ENCODE peak calls at places on chromosome 7, in five cellular contexts. X is suprapubic skin, V is adrenal gland, I is DND-41, C is tibial nerve. P is an unnamed sample. For H3K4me1, H3K27me3 and H3K9me3, the result is how much of the 10 kb centered on the place peaks cover.

GRCh38 chr7:43522406-43523156 is 60.3 kb upstream of the STK17A start:
- DNase-seq in X (no peak), V (no peak), I (no peak), C (no peak), P (no peak)

GRCh38 chr7:1555046-1555812 is 776 bp downstream of the TMEM184A start:
- DNase-seq in X (no peak), C (no peak), I (no peak), V (peak), P (no peak)

GRCh38 chr7:127628445-127628844 is 10.5 kb upstream of the PAX4 start:
- DNase-seq in V (no peak), C (no peak), I (no peak), X (no peak), P (no peak)

GRCh38 chr7:22885824-22886255 is 63.2 kb upstream of the TOMM7 start:
- DNase-seq in I (peak), C (no peak), X (no peak), V (no peak), P (peak)

GRCh38 chr7:135690566-135690965 is 28.3 kb downstream of the STMP1 start:
- DNase-seq in I (no peak), X (no peak), V (no peak), C (no peak), P (no peak)

GRCh38 chr7:5695037-5695708 is 86.3 kb downstream of the RNF216 start:
- DNase-seq in C (no peak), I (peak), V (peak), X (no peak), P (peak)

GRCh38 chr7:41999736-42000283 is 237.2 kb downstream of the GLI3 start:
- DNase-seq in V (no peak), C (no peak), I (no peak), X (no peak), P (no peak)

GRCh38 chr7:99372275-99373085 is 2.0 kb upstream of the ARPC1B start:
- DNase-seq in V (no peak), C (no peak), I (no peak), X (no peak), P (no peak)

GRCh38 chr7:2786607-2787116 is 57.4 kb downstream of the GNA12 start:
- DNase-seq in X (no peak), C (no peak), V (no peak), I (no peak), P (no peak)

GRCh38 chr7:130303127-130303526 is 10.2 kb downstream of the CPA4 start:
- DNase-seq in X (no peak), V (no peak), I (no peak), C (no peak), P (no peak)

GRCh38 chr7:192701-193536 is 548 bp downstream of the FAM20C start:
- DNase-seq in X (no peak), V (no peak), I (no peak), C (no peak), P (no peak)

GRCh38 chr7:100122067-100122466 is 2.6 kb downstream of the CNPY4 start:
- DNase-seq in I (no peak), V (no peak), C (no peak), X (no peak), P (no peak)

GRCh38 chr7:107667341-107667740 is 6.7 kb downstream of the SLC26A4 start:
- DNase-seq in I (no peak), X (no peak), V (no peak), C (no peak), P (no peak)

GRCh38 chr7:15309891-15310290 is 251.9 kb downstream of the AGMO start:
- DNase-seq in C (no peak), V (no peak), X (no peak), I (no peak), P (no peak)

GRCh38 chr7:52501696-52502095 is 533.7 kb upstream of the POM121L12 start:
- DNase-seq in X (no peak), V (no peak), I (no peak), C (no peak), P (no peak)

GRCh38 chr7:155388561-155388960 is 69.4 kb upstream of the EN2 start:
- DNase-seq in V (no peak), C (no peak), I (no peak), X (no peak), P (no peak)

GRCh38 chr7:117949232-117949631 is 76.0 kb upstream of the CTTNBP2 start:
- DNase-seq in I (no peak), X (no peak), C (no peak), V (no peak), P (no peak)

GRCh38 chr7:70569335-70569819 is 562.6 kb upstream of the GALNT17 start:
- DNase-seq in I (no peak), V (peak), X (no peak), C (no peak), P (no peak)

GRCh38 chr7:123649956-123650355 is 5.7 kb upstream of the LMOD2 start:
- DNase-seq in V (no peak), C (no peak), X (no peak), I (no peak), P (no peak)
- H3K4me1 ChIP-seq in V (under half), C (under half), X (under half), I (under half), P (under half)

GRCh38 chr7:45216622-45217165 is 59.1 kb downstream of the RAMP3 start:
- DNase-seq in X (no peak), C (no peak), I (no peak), V (no peak), P (no peak)
- H3K27me3 ChIP-seq in X (under half), C (under half), I (under half), V (under half), P (under half)

DNA sequence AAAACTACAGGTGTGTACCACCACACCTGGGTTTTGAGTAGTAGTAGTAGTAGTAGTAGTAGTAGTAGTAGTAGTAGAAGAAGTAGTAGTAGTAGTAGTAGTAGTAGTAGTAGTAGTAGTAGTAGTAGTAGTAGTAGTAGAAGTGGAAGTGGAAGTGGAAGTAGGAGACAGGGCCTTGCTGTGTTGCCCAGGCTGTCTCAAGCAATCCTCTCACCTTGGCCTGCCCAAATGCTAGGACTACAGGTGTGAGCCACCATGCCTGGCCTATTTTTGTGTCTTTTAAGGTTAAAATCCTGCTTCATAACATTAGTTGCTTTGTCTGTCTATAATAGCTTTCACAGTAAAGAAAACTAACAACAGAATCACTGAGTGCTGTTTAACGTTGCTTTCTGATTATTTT is 111.7 kb downstream of the PODXL start:
- DNase-seq in X (no peak), I (no peak), C (no peak), V (no peak), P (no peak)
- H3K9me3 ChIP-seq in X (under half), I (under half), C (under half), V (under half), P (under half)

GRCh38 chr7:113953553-113953952 is 34.7 kb upstream of the PPP1R3A start:
- DNase-seq in V (no peak), I (no peak), C (no peak), X (no peak), P (no peak)

GRCh38 chr7:113959910-113960309 is 41.1 kb upstream of the PPP1R3A start:
- DNase-seq in V (no peak), C (no peak), I (no peak), X (no peak), P (no peak)

DNA sequence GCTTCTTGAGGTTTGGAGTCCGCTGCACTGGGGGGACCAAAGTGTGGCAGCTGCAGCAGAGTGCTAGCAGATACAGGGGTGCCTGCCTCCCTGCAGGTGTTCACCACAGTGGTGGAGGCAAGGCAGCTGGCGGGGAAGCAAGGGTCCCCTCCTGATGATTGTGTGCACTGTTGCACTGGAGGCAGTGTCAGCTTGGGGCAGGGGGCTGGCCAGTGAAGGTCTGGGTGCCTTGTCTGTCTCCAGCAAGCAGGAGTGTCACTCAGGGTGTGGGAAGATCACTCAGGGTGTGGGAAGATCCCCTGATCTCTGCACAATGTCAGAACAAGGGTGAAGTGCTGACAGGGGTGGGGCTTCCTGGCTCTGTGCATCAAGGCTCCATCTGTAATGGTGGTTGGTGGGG is 36.3 kb upstream of the PPP1R3A start:
- DNase-seq in V (no peak), I (no peak), C (no peak), X (no peak), P (no peak)
- H3K4me1 ChIP-seq in V (under half), I (under half), C (under half), X (under half), P (under half)

DNA sequence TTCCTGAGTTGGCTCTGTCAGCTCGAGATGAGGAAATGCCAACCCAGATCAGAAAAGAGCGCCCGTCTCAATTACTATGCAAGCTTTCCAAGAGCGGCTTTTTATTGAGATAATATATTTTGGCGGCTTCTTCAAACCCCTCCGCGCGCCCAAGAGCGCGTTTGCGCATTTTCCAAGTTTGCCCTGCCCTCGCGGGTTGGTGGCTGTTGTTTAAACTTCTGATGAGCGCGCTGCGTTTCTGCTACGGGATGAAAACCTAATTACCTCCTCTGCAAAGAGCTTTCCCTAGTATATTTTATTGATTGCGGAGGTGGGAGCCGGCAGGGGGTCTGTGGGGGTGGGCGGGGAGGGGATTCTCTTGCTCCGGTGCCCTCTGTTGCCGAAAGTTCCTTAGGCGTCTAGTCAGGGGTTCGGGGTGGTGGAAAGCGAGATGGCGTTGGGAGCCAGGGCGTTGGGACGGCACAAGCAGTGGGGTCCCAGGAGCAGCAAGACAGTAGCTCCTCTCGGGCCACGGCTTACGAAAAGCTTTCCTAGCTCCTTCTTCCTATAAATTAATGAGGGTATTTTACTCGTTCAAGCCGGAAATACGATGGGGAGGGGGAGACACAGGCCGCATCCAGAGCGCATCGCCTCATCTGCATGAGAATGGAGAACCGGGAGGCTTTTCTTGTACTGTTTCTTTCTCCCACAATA is 8.3 kb downstream of the NXPH1 start:
- DNase-seq in I (no peak), C (no peak), X (no peak), V (no peak), P (no peak)
- H3K27me3 ChIP-seq in I (under half), C (half or more), X (half or more), V (under half), P (under half)

GRCh38 chr7:157737151-157738063 is 400.6 kb downstream of the DNAJB6 start:
- DNase-seq in V (no peak), C (no peak), X (no peak), I (no peak), P (no peak)

GRCh38 chr7:157739650-157740049 is 402.8 kb downstream of the DNAJB6 start:
- DNase-seq in C (no peak), V (no peak), I (no peak), X (no peak), P (no peak)

GRCh38 chr7:157739056-157739455 is 402.3 kb downstream of the DNAJB6 start:
- DNase-seq in I (no peak), V (no peak), C (no peak), X (no peak), P (no peak)

GRCh38 chr7:157736341-157736740 is 399.5 kb downstream of the DNAJB6 start:
- DNase-seq in X (no peak), V (no peak), C (no peak), I (no peak), P (no peak)

DNA sequence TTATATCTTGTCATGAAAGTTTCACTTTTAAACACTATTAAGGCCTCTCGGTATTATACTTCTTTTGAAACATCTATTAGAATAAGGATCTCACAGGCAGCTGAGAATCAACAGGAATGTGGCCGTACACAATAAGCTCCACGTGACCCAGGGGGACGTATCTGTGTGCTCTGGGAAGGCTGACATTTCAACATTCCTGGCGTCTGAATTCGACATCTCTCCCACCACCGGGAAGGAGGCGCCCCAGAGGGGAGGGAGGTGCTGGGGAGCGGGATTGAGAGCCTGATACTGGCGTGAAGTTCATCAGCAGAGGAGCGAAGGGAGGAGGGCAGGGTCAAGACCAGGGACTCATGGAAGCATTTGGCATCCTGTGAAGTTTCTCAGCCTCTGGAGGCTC is 401.3 kb downstream of the DNAJB6 start:
- DNase-seq in X (no peak), C (peak), V (no peak), I (no peak), P (no peak)
- H3K9me3 ChIP-seq in X (under half), C (under half), V (under half), I (under half), P (under half)

DNA sequence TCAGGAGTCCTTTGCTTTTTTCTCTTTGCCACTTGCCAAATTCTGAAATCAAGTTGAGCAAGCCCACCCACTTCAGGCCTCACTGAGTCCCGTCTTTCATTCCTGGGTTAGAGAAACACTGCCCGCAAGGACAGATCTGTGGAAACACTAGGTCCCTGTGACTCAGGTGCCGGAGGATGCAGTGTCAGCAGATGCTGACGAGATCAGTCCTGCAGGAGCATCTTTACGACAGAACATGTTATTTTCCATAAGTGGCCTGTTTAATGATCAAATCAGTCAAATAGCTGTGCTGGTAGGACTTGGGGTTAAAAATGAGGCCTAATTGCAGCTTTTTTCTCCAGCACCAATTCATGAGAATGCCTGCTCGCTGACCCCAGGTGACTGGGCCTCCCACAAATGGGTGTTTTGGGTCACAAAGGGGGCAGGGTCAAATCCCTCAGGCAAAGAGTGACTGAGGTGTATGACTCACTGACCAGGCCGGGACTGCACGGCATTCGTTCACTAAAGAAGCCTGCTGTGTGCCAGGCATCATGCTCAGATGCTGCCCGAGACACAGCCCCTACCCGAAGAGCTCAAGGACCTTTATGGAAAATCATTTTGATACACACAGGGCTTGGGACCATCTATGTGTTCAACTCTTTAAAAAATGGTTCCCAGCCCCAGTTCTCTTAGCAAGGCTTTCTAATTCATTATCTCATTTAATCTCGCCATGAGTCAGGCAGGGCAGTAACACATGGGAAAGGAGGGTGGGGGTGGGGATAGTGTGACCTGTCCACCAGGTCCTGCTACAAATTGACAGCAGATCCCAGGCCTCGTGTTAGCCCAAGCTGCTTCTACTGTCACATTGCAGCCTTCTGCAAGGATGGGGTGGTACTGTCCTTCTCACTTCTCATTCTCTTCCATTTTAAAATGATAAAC is 21.0 kb downstream of the ZNF775 start:
- DNase-seq in X (peak), C (no peak), V (peak), I (no peak), P (no peak)
- H3K4me1 ChIP-seq in X (under half), C (under half), V (under half), I (under half), P (under half)

GRCh38 chr7:129150199-129150996 is 5.9 kb downstream of the TSPAN33 start:
- DNase-seq in X (no peak), C (no peak), I (no peak), V (no peak), P (no peak)
- H3K27me3 ChIP-seq in X (under half), C (under half), I (under half), V (under half), P (under half)